ENCODE peak calls at places on chromosomes 2 and 18, in ten cellular contexts. N is osteocyte; J is astrocyte; F is left ventricle myocardium superior; X is Daoy; Q is A549; I is activated gamma-delta T cell treated with Interleukin-2 at 50 U/mL for 16 hours; Y is astrocyte of the hippocampus; L is GM04503; G is stimulated activated CD4-positive, alpha-beta T cell treated with anti-CD3 and anti-CD28 coated beads, Interleukin-12 subunit alpha, Interleukin-12 subunit beta, amount 100 ng/mL, for 4 hours. V is an unnamed sample.

GRCh38 chr2:100252811-100253698 is 69.2 kb downstream of the LONRF2 start:
- DNase-seq in I (no peak), G (no peak), J (no peak), X (peak; percentile 22), F (peak; percentile 71), Y (peak; percentile 55), Q (no peak), L (no peak), N (peak; percentile 67), V (no peak)

GRCh38 chr18:21740724-21741510 is at the start of gene MIB1:
- DNase-seq in N (peak; percentile 100), I (peak; percentile 99), G (peak; percentile 99), L (no peak), Y (no peak), X (no peak), F (peak; percentile 99), Q (no peak), J (no peak), V (peak; percentile 100)

GRCh38 chr18:9905401-9905922 is 8.4 kb upstream of the VAPA start:
- DNase-seq in F (no peak), Q (no peak), N (no peak), X (no peak), I (no peak), Y (no peak), J (no peak), G (no peak), L (no peak), V (no peak)

GRCh38 chr2:234963785-234964615 is 12.2 kb downstream of the SH3BP4 start:
- DNase-seq in Y (peak; percentile 84), I (no peak), N (no peak), L (no peak), F (no peak), G (no peak), X (peak; percentile 92), J (peak; percentile 96), Q (no peak), V (no peak)

GRCh38 chr2:157264099-157264498 is 6.6 kb downstream of the GALNT5 start:
- DNase-seq in F (no peak), Y (peak; percentile 27), N (no peak), J (peak; percentile 45), Q (no peak), I (no peak), L (peak; percentile 54), X (no peak), G (no peak), V (no peak)

GRCh38 chr2:104620840-104621239 is 233.1 kb upstream of the POU3F3 start:
- DNase-seq in G (no peak), F (no peak), N (no peak), I (no peak), Y (no peak), L (no peak), J (no peak), X (no peak), Q (no peak), V (no peak)

GRCh38 chr2:68319397-68320117 is at the start of gene CNRIP1:
- DNase-seq in Q (peak; percentile 49), N (peak; percentile 88), L (no peak), G (no peak), F (peak; percentile 79), X (peak; percentile 82), Y (peak; percentile 74), J (peak; percentile 69), I (no peak), V (peak; percentile 92)

GRCh38 chr18:80147418-80148315 is 38.6 kb downstream of the ADNP2 start:
- DNase-seq in J (peak; percentile 73), Y (peak; percentile 89), Q (peak; percentile 62), G (peak; percentile 64), L (no peak), F (peak; percentile 86), X (peak; percentile 89), I (peak; percentile 68), N (peak; percentile 84), V (peak; percentile 94)

GRCh38 chr2:16869711-16870110 is 204.1 kb upstream of the CYRIA start:
- DNase-seq in I (no peak), Q (no peak), Y (peak; percentile 62), X (no peak), N (no peak), G (no peak), J (no peak), L (no peak), F (no peak), V (no peak)

GRCh38 chr2:120305296-120305695 is 40.6 kb upstream of the INHBB start:
- DNase-seq in X (no peak), Q (peak; percentile 43), L (no peak), I (no peak), Y (no peak), G (no peak), F (no peak), J (no peak), N (no peak), V (no peak)

GRCh38 chr2:113818382-113818951 is 62.0 kb upstream of the SLC35F5 start:
- DNase-seq in I (no peak), J (peak; percentile 99), Y (peak; percentile 97), N (no peak), L (peak; percentile 100), X (peak; percentile 90), F (peak; percentile 39), Q (peak; percentile 86), G (no peak), V (no peak)

GRCh38 chr2:9106338-9107167 is 100.1 kb upstream of the ASAP2 start:
- DNase-seq in Y (peak; percentile 82), J (peak; percentile 60), N (no peak), L (no peak), G (no peak), Q (no peak), X (no peak), F (no peak), I (no peak), V (no peak)

GRCh38 chr2:77807531-77808215 is 285.5 kb upstream of the LRRTM4 start:
- DNase-seq in J (no peak), F (no peak), G (no peak), N (no peak), L (no peak), Y (no peak), I (no peak), Q (no peak), X (peak; percentile 62), V (no peak)

V was measured in esophagus muscularis mucosa.